ENCODE peak calls at places on chromosomes 2 and 18, in seven cellular contexts. One of them, this sample, is unnamed.

GRCh38 chr18:68791801-68792200 is 6.1 kb upstream of the CCDC102B start:
- DNase-seq in tibial artery: no peak
- DNase-seq in stimulated activated naive CD4-positive, alpha-beta T cell: no peak
- DNase-seq in NAMALWA: no peak
- DNase-seq in Daoy: no peak
- DNase-seq in stimulated activated CD4-positive, alpha-beta T cell treated with anti-CD3 and anti-CD28 coated beads, Interleukin-15, amount 100 ng/mL, for 1 hour: no peak
- DNase-seq in stimulated activated CD8-positive, alpha-beta memory T cell treated with anti-CD3 and anti-CD28 coated beads, Interleukin-15, amount 100 ng/mL, for 24 hours: no peak
- DNase-seq in this sample: no peak

GRCh38 chr18:3265564-3266033 is 3.7 kb downstream of the MYL12B start:
- DNase-seq in stimulated activated CD4-positive, alpha-beta T cell treated with anti-CD3 and anti-CD28 coated beads, Interleukin-15, amount 100 ng/mL, for 1 hour: no peak
- DNase-seq in stimulated activated naive CD4-positive, alpha-beta T cell: no peak
- DNase-seq in stimulated activated CD8-positive, alpha-beta memory T cell treated with anti-CD3 and anti-CD28 coated beads, Interleukin-15, amount 100 ng/mL, for 24 hours: no peak
- DNase-seq in tibial artery: no peak
- DNase-seq in Daoy: no peak
- DNase-seq in NAMALWA: no peak
- DNase-seq in this sample: no peak

GRCh38 chr2:99708231-99708630 is 218.4 kb upstream of the REV1 start:
- DNase-seq in stimulated activated CD8-positive, alpha-beta memory T cell treated with anti-CD3 and anti-CD28 coated beads, Interleukin-15, amount 100 ng/mL, for 24 hours: no peak
- DNase-seq in tibial artery: no peak
- DNase-seq in stimulated activated naive CD4-positive, alpha-beta T cell: no peak
- DNase-seq in NAMALWA: peak
- DNase-seq in Daoy: peak
- DNase-seq in stimulated activated CD4-positive, alpha-beta T cell treated with anti-CD3 and anti-CD28 coated beads, Interleukin-15, amount 100 ng/mL, for 1 hour: no peak
- DNase-seq in this sample: no peak

GRCh38 chr2:121707920-121708361 is 28.7 kb downstream of the NIFK start:
- DNase-seq in tibial artery: peak
- DNase-seq in Daoy: peak
- DNase-seq in stimulated activated CD8-positive, alpha-beta memory T cell treated with anti-CD3 and anti-CD28 coated beads, Interleukin-15, amount 100 ng/mL, for 24 hours: no peak
- DNase-seq in stimulated activated naive CD4-positive, alpha-beta T cell: no peak
- DNase-seq in stimulated activated CD4-positive, alpha-beta T cell treated with anti-CD3 and anti-CD28 coated beads, Interleukin-15, amount 100 ng/mL, for 1 hour: no peak
- DNase-seq in NAMALWA: no peak
- DNase-seq in this sample: no peak

GRCh38 chr18:55634545-55634944 is 46.6 kb upstream of the TCF4 start:
- DNase-seq in stimulated activated CD4-positive, alpha-beta T cell treated with anti-CD3 and anti-CD28 coated beads, Interleukin-15, amount 100 ng/mL, for 1 hour: no peak
- DNase-seq in stimulated activated naive CD4-positive, alpha-beta T cell: no peak
- DNase-seq in NAMALWA: no peak
- DNase-seq in tibial artery: no peak
- DNase-seq in Daoy: no peak
- DNase-seq in stimulated activated CD8-positive, alpha-beta memory T cell treated with anti-CD3 and anti-CD28 coated beads, Interleukin-15, amount 100 ng/mL, for 24 hours: no peak
- DNase-seq in this sample: peak

GRCh38 chr2:57181315-57182038 is 865.1 kb upstream of the VRK2 start:
- DNase-seq in stimulated activated CD8-positive, alpha-beta memory T cell treated with anti-CD3 and anti-CD28 coated beads, Interleukin-15, amount 100 ng/mL, for 24 hours: no peak
- DNase-seq in stimulated activated naive CD4-positive, alpha-beta T cell: no peak
- DNase-seq in stimulated activated CD4-positive, alpha-beta T cell treated with anti-CD3 and anti-CD28 coated beads, Interleukin-15, amount 100 ng/mL, for 1 hour: no peak
- DNase-seq in tibial artery: no peak
- DNase-seq in Daoy: peak
- DNase-seq in NAMALWA: no peak
- DNase-seq in this sample: no peak

GRCh38 chr18:21955757-21956652 is 213.4 kb upstream of the GATA6 start:
- DNase-seq in stimulated activated CD4-positive, alpha-beta T cell treated with anti-CD3 and anti-CD28 coated beads, Interleukin-15, amount 100 ng/mL, for 1 hour: peak
- DNase-seq in tibial artery: peak
- DNase-seq in stimulated activated CD8-positive, alpha-beta memory T cell treated with anti-CD3 and anti-CD28 coated beads, Interleukin-15, amount 100 ng/mL, for 24 hours: peak
- DNase-seq in Daoy: peak
- DNase-seq in NAMALWA: peak
- DNase-seq in stimulated activated naive CD4-positive, alpha-beta T cell: peak
- DNase-seq in this sample: peak

GRCh38 chr2:109280804-109281203 is 151.8 kb downstream of the SH3RF3 start:
- DNase-seq in NAMALWA: no peak
- DNase-seq in stimulated activated naive CD4-positive, alpha-beta T cell: no peak
- DNase-seq in Daoy: no peak
- DNase-seq in stimulated activated CD4-positive, alpha-beta T cell treated with anti-CD3 and anti-CD28 coated beads, Interleukin-15, amount 100 ng/mL, for 1 hour: no peak
- DNase-seq in stimulated activated CD8-positive, alpha-beta memory T cell treated with anti-CD3 and anti-CD28 coated beads, Interleukin-15, amount 100 ng/mL, for 24 hours: no peak
- DNase-seq in tibial artery: no peak
- DNase-seq in this sample: no peak

GRCh38 chr2:2587364-2587763 is 256.3 kb upstream of the MYT1L start:
- DNase-seq in tibial artery: no peak
- DNase-seq in stimulated activated CD8-positive, alpha-beta memory T cell treated with anti-CD3 and anti-CD28 coated beads, Interleukin-15, amount 100 ng/mL, for 24 hours: no peak
- DNase-seq in stimulated activated naive CD4-positive, alpha-beta T cell: no peak
- DNase-seq in NAMALWA: no peak
- DNase-seq in Daoy: no peak
- DNase-seq in stimulated activated CD4-positive, alpha-beta T cell treated with anti-CD3 and anti-CD28 coated beads, Interleukin-15, amount 100 ng/mL, for 1 hour: no peak
- DNase-seq in this sample: no peak

GRCh38 chr18:46211816-46212215 is 107.6 kb downstream of the HAUS1 start:
- DNase-seq in tibial artery: no peak
- DNase-seq in stimulated activated CD8-positive, alpha-beta memory T cell treated with anti-CD3 and anti-CD28 coated beads, Interleukin-15, amount 100 ng/mL, for 24 hours: no peak
- DNase-seq in stimulated activated CD4-positive, alpha-beta T cell treated with anti-CD3 and anti-CD28 coated beads, Interleukin-15, amount 100 ng/mL, for 1 hour: no peak
- DNase-seq in stimulated activated naive CD4-positive, alpha-beta T cell: peak
- DNase-seq in Daoy: peak
- DNase-seq in NAMALWA: peak
- DNase-seq in this sample: peak

GRCh38 chr2:2647156-2647555 is 316.1 kb upstream of the MYT1L start:
- DNase-seq in stimulated activated CD4-positive, alpha-beta T cell treated with anti-CD3 and anti-CD28 coated beads, Interleukin-15, amount 100 ng/mL, for 1 hour: no peak
- DNase-seq in NAMALWA: no peak
- DNase-seq in tibial artery: no peak
- DNase-seq in stimulated activated naive CD4-positive, alpha-beta T cell: no peak
- DNase-seq in stimulated activated CD8-positive, alpha-beta memory T cell treated with anti-CD3 and anti-CD28 coated beads, Interleukin-15, amount 100 ng/mL, for 24 hours: no peak
- DNase-seq in Daoy: peak
- DNase-seq in this sample: no peak

GRCh38 chr2:46001741-46002506 is 295.3 kb upstream of the EPAS1 start:
- DNase-seq in NAMALWA: no peak
- DNase-seq in stimulated activated CD8-positive, alpha-beta memory T cell treated with anti-CD3 and anti-CD28 coated beads, Interleukin-15, amount 100 ng/mL, for 24 hours: no peak
- DNase-seq in tibial artery: no peak
- DNase-seq in stimulated activated naive CD4-positive, alpha-beta T cell: no peak
- DNase-seq in stimulated activated CD4-positive, alpha-beta T cell treated with anti-CD3 and anti-CD28 coated beads, Interleukin-15, amount 100 ng/mL, for 1 hour: no peak
- DNase-seq in Daoy: no peak
- DNase-seq in this sample: no peak

GRCh38 chr18:26489191-26489590 is 59.2 kb downstream of the KCTD1 start:
- DNase-seq in stimulated activated naive CD4-positive, alpha-beta T cell: no peak
- DNase-seq in Daoy: no peak
- DNase-seq in NAMALWA: no peak
- DNase-seq in tibial artery: no peak
- DNase-seq in stimulated activated CD8-positive, alpha-beta memory T cell treated with anti-CD3 and anti-CD28 coated beads, Interleukin-15, amount 100 ng/mL, for 24 hours: no peak
- DNase-seq in stimulated activated CD4-positive, alpha-beta T cell treated with anti-CD3 and anti-CD28 coated beads, Interleukin-15, amount 100 ng/mL, for 1 hour: no peak
- DNase-seq in this sample: no peak

GRCh38 chr2:127512362-127512761 is 13.9 kb downstream of the IWS1 start:
- DNase-seq in stimulated activated CD8-positive, alpha-beta memory T cell treated with anti-CD3 and anti-CD28 coated beads, Interleukin-15, amount 100 ng/mL, for 24 hours: no peak
- DNase-seq in stimulated activated CD4-positive, alpha-beta T cell treated with anti-CD3 and anti-CD28 coated beads, Interleukin-15, amount 100 ng/mL, for 1 hour: no peak
- DNase-seq in tibial artery: no peak
- DNase-seq in stimulated activated naive CD4-positive, alpha-beta T cell: no peak
- DNase-seq in NAMALWA: no peak
- DNase-seq in Daoy: no peak
- DNase-seq in this sample: no peak

GRCh38 chr2:195561205-195562032 is 95.6 kb upstream of the SLC39A10 start:
- DNase-seq in stimulated activated naive CD4-positive, alpha-beta T cell: no peak
- DNase-seq in stimulated activated CD4-positive, alpha-beta T cell treated with anti-CD3 and anti-CD28 coated beads, Interleukin-15, amount 100 ng/mL, for 1 hour: no peak
- DNase-seq in tibial artery: no peak
- DNase-seq in NAMALWA: peak
- DNase-seq in Daoy: peak
- DNase-seq in stimulated activated CD8-positive, alpha-beta memory T cell treated with anti-CD3 and anti-CD28 coated beads, Interleukin-15, amount 100 ng/mL, for 24 hours: no peak
- DNase-seq in this sample: peak

This sample was measured in KBM-7.